ENCODE peak calls at places on chromosomes 4 and X, in ten cellular contexts. One of them, this sample, is unnamed. For H3K9me3, the result is how much of the 10 kb centered on the place peaks cover.

GRCh38 chr4:66736593-66736992 is 808.7 kb downstream of the CENPC start:
- DNase-seq in transverse colon: no peak
- DNase-seq in SK-N-SH: no peak
- DNase-seq in H1: no peak
- DNase-seq in stomach: no peak
- DNase-seq in upper lobe of left lung: no peak
- DNase-seq in A549: no peak
- DNase-seq in ovary: no peak
- DNase-seq in sigmoid colon: no peak
- DNase-seq in suprapubic skin: no peak
- DNase-seq in this sample: no peak

GRCh38 chr4:78560296-78560963 is 8.9 kb downstream of the ANXA3 start:
- DNase-seq in ovary: no peak
- DNase-seq in suprapubic skin: no peak
- DNase-seq in H1: no peak
- DNase-seq in sigmoid colon: no peak
- DNase-seq in transverse colon: no peak
- DNase-seq in A549: no peak
- DNase-seq in SK-N-SH: no peak
- DNase-seq in upper lobe of left lung: peak
- DNase-seq in stomach: no peak
- DNase-seq in this sample: no peak

GRCh38 chr4:2066571-2067445 is 7.7 kb downstream of the NAT8L start:
- DNase-seq in stomach: no peak
- DNase-seq in A549: no peak
- DNase-seq in ovary: peak
- DNase-seq in upper lobe of left lung: no peak
- DNase-seq in transverse colon: no peak
- DNase-seq in SK-N-SH: peak
- DNase-seq in suprapubic skin: peak
- DNase-seq in sigmoid colon: peak
- DNase-seq in H1: no peak
- DNase-seq in this sample: no peak

GRCh38 chr4:81698536-81698935 is 226.8 kb upstream of the RASGEF1B start:
- DNase-seq in stomach: no peak
- DNase-seq in A549: no peak
- DNase-seq in suprapubic skin: no peak
- DNase-seq in upper lobe of left lung: no peak
- DNase-seq in transverse colon: no peak
- DNase-seq in ovary: no peak
- DNase-seq in SK-N-SH: no peak
- DNase-seq in sigmoid colon: no peak
- DNase-seq in H1: no peak
- DNase-seq in this sample: no peak

GRCh38 chr4:77052352-77052751 is 23.4 kb downstream of the CCNI start:
- DNase-seq in sigmoid colon: no peak
- DNase-seq in transverse colon: peak
- DNase-seq in H1: peak
- DNase-seq in upper lobe of left lung: peak
- DNase-seq in ovary: no peak
- DNase-seq in SK-N-SH: no peak
- DNase-seq in stomach: peak
- DNase-seq in A549: no peak
- DNase-seq in suprapubic skin: no peak
- DNase-seq in this sample: no peak

GRCh38 chr4:41550308-41550707 is 12.4 kb downstream of the LIMCH1 start:
- DNase-seq in transverse colon: no peak
- DNase-seq in stomach: no peak
- DNase-seq in sigmoid colon: no peak
- DNase-seq in upper lobe of left lung: no peak
- DNase-seq in ovary: no peak
- DNase-seq in SK-N-SH: no peak
- DNase-seq in suprapubic skin: no peak
- DNase-seq in H1: no peak
- DNase-seq in A549: no peak
- DNase-seq in this sample: no peak

GRCh38 chrX:2692221-2693122 is 1.4 kb downstream of the CD99 start:
- DNase-seq in suprapubic skin: no peak
- DNase-seq in stomach: peak
- DNase-seq in upper lobe of left lung: no peak
- DNase-seq in SK-N-SH: peak
- DNase-seq in transverse colon: peak
- DNase-seq in ovary: peak
- DNase-seq in A549: no peak
- DNase-seq in sigmoid colon: no peak
- DNase-seq in H1: no peak
- DNase-seq in this sample: no peak

GRCh38 chrX:12824944-12825343 is 33.7 kb downstream of the PRPS2 start:
- DNase-seq in H1: no peak
- DNase-seq in transverse colon: no peak
- DNase-seq in SK-N-SH: no peak
- DNase-seq in stomach: no peak
- DNase-seq in upper lobe of left lung: no peak
- DNase-seq in sigmoid colon: no peak
- DNase-seq in suprapubic skin: no peak
- DNase-seq in ovary: no peak
- DNase-seq in A549: no peak
- DNase-seq in this sample: no peak

GRCh38 chr4:124121511-124121934 is 591.0 kb downstream of the ANKRD50 start:
- DNase-seq in stomach: no peak
- DNase-seq in upper lobe of left lung: no peak
- DNase-seq in transverse colon: no peak
- DNase-seq in sigmoid colon: no peak
- DNase-seq in A549: no peak
- DNase-seq in SK-N-SH: no peak
- DNase-seq in suprapubic skin: no peak
- DNase-seq in ovary: no peak
- DNase-seq in H1: no peak
- DNase-seq in this sample: no peak

GRCh38 chr4:17932041-17932440 is 89.5 kb downstream of the LCORL start:
- DNase-seq in A549: no peak
- DNase-seq in stomach: no peak
- DNase-seq in H1: no peak
- DNase-seq in sigmoid colon: no peak
- DNase-seq in suprapubic skin: no peak
- DNase-seq in transverse colon: no peak
- DNase-seq in ovary: no peak
- DNase-seq in SK-N-SH: no peak
- DNase-seq in upper lobe of left lung: no peak
- DNase-seq in this sample: no peak

GRCh38 chr4:74539043-74539790 is 94.3 kb downstream of the AREG start:
- DNase-seq in sigmoid colon: no peak
- DNase-seq in suprapubic skin: no peak
- DNase-seq in A549: no peak
- DNase-seq in SK-N-SH: no peak
- DNase-seq in ovary: no peak
- DNase-seq in upper lobe of left lung: no peak
- DNase-seq in stomach: no peak
- DNase-seq in transverse colon: no peak
- DNase-seq in H1: no peak
- DNase-seq in this sample: no peak

GRCh38 chr4:185820119-185821028 is 8.4 kb upstream of the SORBS2 start:
- DNase-seq in sigmoid colon: no peak
- DNase-seq in A549: no peak
- DNase-seq in transverse colon: no peak
- DNase-seq in upper lobe of left lung: no peak
- DNase-seq in ovary: no peak
- DNase-seq in SK-N-SH: no peak
- DNase-seq in stomach: peak
- DNase-seq in suprapubic skin: no peak
- DNase-seq in H1: no peak
- DNase-seq in this sample: no peak

GRCh38 chr4:6582889-6583504 is 8.0 kb downstream of the MAN2B2 start:
- DNase-seq in A549: peak
- DNase-seq in suprapubic skin: no peak
- DNase-seq in upper lobe of left lung: no peak
- DNase-seq in sigmoid colon: no peak
- DNase-seq in stomach: no peak
- DNase-seq in H1: no peak
- DNase-seq in SK-N-SH: peak
- DNase-seq in transverse colon: no peak
- DNase-seq in ovary: no peak
- DNase-seq in this sample: no peak

GRCh38 chr4:55617587-55618197 is 18.4 kb downstream of the NMU start:
- DNase-seq in suprapubic skin: no peak
- DNase-seq in ovary: no peak
- DNase-seq in A549: no peak
- DNase-seq in transverse colon: no peak
- DNase-seq in sigmoid colon: no peak
- DNase-seq in stomach: no peak
- DNase-seq in H1: no peak
- DNase-seq in SK-N-SH: no peak
- DNase-seq in upper lobe of left lung: no peak
- DNase-seq in this sample: no peak

GRCh38 chr4:150315175-150315574 is 236.9 kb downstream of the DCLK2 start:
- DNase-seq in ovary: no peak
- DNase-seq in upper lobe of left lung: no peak
- DNase-seq in H1: no peak
- DNase-seq in SK-N-SH: no peak
- DNase-seq in stomach: no peak
- DNase-seq in suprapubic skin: no peak
- DNase-seq in sigmoid colon: no peak
- DNase-seq in A549: no peak
- DNase-seq in transverse colon: no peak
- DNase-seq in this sample: no peak

GRCh38 chrX:72305286-72306084 is at the start of gene CITED1:
- DNase-seq in suprapubic skin: no peak
- DNase-seq in upper lobe of left lung: no peak
- DNase-seq in ovary: peak
- DNase-seq in SK-N-SH: peak
- DNase-seq in sigmoid colon: no peak
- DNase-seq in transverse colon: no peak
- DNase-seq in H1: no peak
- DNase-seq in A549: peak
- DNase-seq in stomach: no peak
- DNase-seq in this sample: no peak

DNA sequence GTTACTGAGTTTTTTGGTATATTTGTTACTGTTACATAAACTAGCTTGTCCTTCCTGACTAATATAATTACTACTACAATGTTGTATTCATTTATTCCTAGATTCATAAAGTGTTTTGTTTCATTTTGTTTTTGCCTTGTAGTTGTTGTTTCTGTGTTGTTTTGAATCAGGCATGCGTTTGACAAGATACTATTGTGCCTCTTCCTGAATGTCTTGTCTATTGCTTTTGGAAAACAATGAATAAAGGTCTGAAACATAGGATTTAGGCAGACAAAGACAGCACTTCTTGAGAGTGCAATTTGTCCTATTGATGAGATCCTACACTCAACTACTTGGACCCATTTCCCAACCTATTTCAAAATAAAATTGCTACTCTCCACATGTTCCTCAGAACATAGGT is 630.4 kb upstream of the BOD1L1 start:
- DNase-seq in sigmoid colon: no peak
- DNase-seq in SK-N-SH: no peak
- DNase-seq in A549: no peak
- DNase-seq in suprapubic skin: no peak
- DNase-seq in transverse colon: no peak
- DNase-seq in H1: no peak
- DNase-seq in ovary: no peak
- DNase-seq in stomach: no peak
- DNase-seq in upper lobe of left lung: no peak
- DNase-seq in this sample: no peak
- H3K9me3 ChIP-seq in sigmoid colon: under half
- H3K9me3 ChIP-seq in SK-N-SH: under half
- H3K9me3 ChIP-seq in A549: under half
- H3K9me3 ChIP-seq in suprapubic skin: under half
- H3K9me3 ChIP-seq in transverse colon: under half
- H3K9me3 ChIP-seq in H1: under half
- H3K9me3 ChIP-seq in ovary: under half
- H3K9me3 ChIP-seq in stomach: under half
- H3K9me3 ChIP-seq in upper lobe of left lung: under half
- H3K9me3 ChIP-seq in this sample: under half

DNA sequence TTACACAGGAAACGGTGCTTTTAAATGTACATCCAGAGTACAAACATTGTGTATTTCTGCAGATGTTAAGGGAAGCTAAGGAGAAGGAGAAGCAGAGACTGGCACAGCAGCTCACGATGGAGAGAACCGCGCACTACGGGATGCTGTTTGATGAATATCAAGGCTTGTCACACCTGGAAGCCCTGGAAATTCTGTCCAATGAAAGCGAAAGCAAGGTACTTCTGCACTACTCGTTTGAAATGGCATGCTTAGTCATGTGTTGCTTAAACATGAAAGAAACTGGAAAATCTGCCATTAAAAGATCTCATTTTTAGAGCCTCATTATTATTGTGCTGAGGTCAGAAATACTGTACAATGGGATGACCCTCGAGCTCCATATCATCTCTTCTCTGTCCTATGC is 47.3 kb downstream of the FAM114A1 start:
- DNase-seq in H1: no peak
- DNase-seq in A549: no peak
- DNase-seq in transverse colon: no peak
- DNase-seq in ovary: no peak
- DNase-seq in SK-N-SH: no peak
- DNase-seq in suprapubic skin: no peak
- DNase-seq in upper lobe of left lung: no peak
- DNase-seq in sigmoid colon: no peak
- DNase-seq in stomach: no peak
- DNase-seq in this sample: no peak
- TF ChIP-seq EP300 in H1: no peak
- TF ChIP-seq EP300 in A549: no peak
- TF ChIP-seq EP300 in transverse colon: no peak
- TF ChIP-seq EP300 in ovary: no peak
- TF ChIP-seq EP300 in SK-N-SH: no peak
- TF ChIP-seq EP300 in suprapubic skin: no peak
- TF ChIP-seq EP300 in upper lobe of left lung: no peak
- TF ChIP-seq EP300 in sigmoid colon: no peak
- TF ChIP-seq EP300 in stomach: no peak
- TF ChIP-seq EP300 in this sample: no peak

DNA sequence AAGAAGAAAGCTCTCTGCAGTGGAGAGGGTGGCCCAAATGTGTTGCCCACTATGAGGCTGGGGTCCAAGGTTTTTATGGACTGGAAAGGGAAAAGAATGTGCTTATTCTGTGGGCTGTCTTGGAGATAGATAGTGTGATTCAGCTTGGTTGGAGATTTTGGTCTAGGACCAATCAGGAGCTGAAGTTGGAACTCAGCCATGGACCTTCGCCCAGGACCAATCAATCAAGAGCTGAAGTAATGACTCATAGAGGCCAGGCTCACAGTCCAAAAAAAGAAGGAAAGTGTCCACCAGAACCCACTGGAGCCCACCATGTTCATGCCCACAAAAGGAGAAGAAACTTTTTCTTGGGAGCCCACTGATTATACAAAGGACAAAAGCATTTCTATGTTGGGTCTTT is 369.5 kb downstream of the UBE2NL start:
- DNase-seq in suprapubic skin: no peak
- DNase-seq in ovary: no peak
- DNase-seq in H1: no peak
- DNase-seq in sigmoid colon: no peak
- DNase-seq in A549: no peak
- DNase-seq in transverse colon: no peak
- DNase-seq in upper lobe of left lung: no peak
- DNase-seq in SK-N-SH: no peak
- DNase-seq in stomach: no peak
- DNase-seq in this sample: no peak
- H3K9me3 ChIP-seq in suprapubic skin: under half
- H3K9me3 ChIP-seq in ovary: under half
- H3K9me3 ChIP-seq in H1: under half
- H3K9me3 ChIP-seq in sigmoid colon: under half
- H3K9me3 ChIP-seq in A549: under half
- H3K9me3 ChIP-seq in transverse colon: under half
- H3K9me3 ChIP-seq in upper lobe of left lung: under half
- H3K9me3 ChIP-seq in SK-N-SH: under half
- H3K9me3 ChIP-seq in stomach: under half
- H3K9me3 ChIP-seq in this sample: under half

GRCh38 chrX:108018659-108019381 is 26.0 kb upstream of the VSIG1 start:
- DNase-seq in stomach: no peak
- DNase-seq in A549: no peak
- DNase-seq in SK-N-SH: no peak
- DNase-seq in transverse colon: no peak
- DNase-seq in suprapubic skin: no peak
- DNase-seq in upper lobe of left lung: no peak
- DNase-seq in ovary: no peak
- DNase-seq in H1: no peak
- DNase-seq in sigmoid colon: no peak
- DNase-seq in this sample: no peak
- TF ChIP-seq EP300 in stomach: no peak
- TF ChIP-seq EP300 in A549: no peak
- TF ChIP-seq EP300 in SK-N-SH: no peak
- TF ChIP-seq EP300 in transverse colon: no peak
- TF ChIP-seq EP300 in suprapubic skin: no peak
- TF ChIP-seq EP300 in upper lobe of left lung: no peak
- TF ChIP-seq EP300 in ovary: no peak
- TF ChIP-seq EP300 in H1: no peak
- TF ChIP-seq EP300 in sigmoid colon: no peak
- TF ChIP-seq EP300 in this sample: no peak